ENCODE peak calls at places on chromosomes 5 and 9, in four cellular contexts. One of them, this sample, is unnamed.

GRCh38 chr5:33688041-33688980 is 203.5 kb downstream of the ADAMTS12 start:
- DNase-seq in WTC11: no peak
- DNase-seq in GM13976: no peak
- DNase-seq in brain microvascular endothelial cell: no peak
- DNase-seq in this sample: no peak

GRCh38 chr9:127225747-127226646 is 38.6 kb upstream of the GARNL3 start:
- DNase-seq in GM13976: peak
- DNase-seq in brain microvascular endothelial cell: peak
- DNase-seq in WTC11: no peak
- DNase-seq in this sample: peak

GRCh38 chr9:98488578-98489312 is 220.0 kb downstream of the GABBR2 start:
- DNase-seq in WTC11: no peak
- DNase-seq in GM13976: no peak
- DNase-seq in brain microvascular endothelial cell: peak
- DNase-seq in this sample: no peak

GRCh38 chr9:37466037-37466709 is 923 bp upstream of the ZBTB5 start:
- DNase-seq in brain microvascular endothelial cell: peak
- DNase-seq in WTC11: peak
- DNase-seq in GM13976: peak
- DNase-seq in this sample: no peak

GRCh38 chr9:12604154-12604825 is 88.9 kb upstream of the TYRP1 start:
- DNase-seq in WTC11: no peak
- DNase-seq in brain microvascular endothelial cell: peak
- DNase-seq in GM13976: no peak
- DNase-seq in this sample: no peak

GRCh38 chr9:24587883-24588282 is 42.2 kb upstream of the IZUMO3 start:
- DNase-seq in WTC11: no peak
- DNase-seq in brain microvascular endothelial cell: no peak
- DNase-seq in GM13976: no peak
- DNase-seq in this sample: no peak

GRCh38 chr9:6955251-6955921 is 197.6 kb downstream of the KDM4C start:
- DNase-seq in WTC11: no peak
- DNase-seq in GM13976: peak
- DNase-seq in brain microvascular endothelial cell: peak
- DNase-seq in this sample: peak

GRCh38 chr5:1995491-1995890 is 112.8 kb upstream of the IRX4 start:
- DNase-seq in GM13976: no peak
- DNase-seq in brain microvascular endothelial cell: no peak
- DNase-seq in WTC11: no peak
- DNase-seq in this sample: no peak

GRCh38 chr5:134141346-134142050 is 27.0 kb downstream of the TCF7 start:
- DNase-seq in brain microvascular endothelial cell: no peak
- DNase-seq in GM13976: no peak
- DNase-seq in WTC11: no peak
- DNase-seq in this sample: no peak

GRCh38 chr9:137459147-137459600 is at the start of gene NSMF:
- DNase-seq in GM13976: peak
- DNase-seq in brain microvascular endothelial cell: peak
- DNase-seq in WTC11: peak
- DNase-seq in this sample: peak

GRCh38 chr9:121650220-121651013 is 1.0 kb upstream of the DAB2IP start:
- DNase-seq in WTC11: peak
- DNase-seq in brain microvascular endothelial cell: no peak
- DNase-seq in GM13976: no peak
- DNase-seq in this sample: no peak

GRCh38 chr5:78627175-78627574 is 21.4 kb downstream of the LHFPL2 start:
- DNase-seq in WTC11: no peak
- DNase-seq in brain microvascular endothelial cell: no peak
- DNase-seq in GM13976: no peak
- DNase-seq in this sample: no peak

GRCh38 chr5:78776637-78777036 is 128.1 kb upstream of the LHFPL2 start:
- DNase-seq in GM13976: no peak
- DNase-seq in WTC11: no peak
- DNase-seq in brain microvascular endothelial cell: no peak
- DNase-seq in this sample: no peak

GRCh38 chr5:41638685-41639084 is 128.3 kb upstream of the PLCXD3 start:
- DNase-seq in brain microvascular endothelial cell: no peak
- DNase-seq in WTC11: no peak
- DNase-seq in GM13976: no peak
- DNase-seq in this sample: no peak

GRCh38 chr9:127047971-127048370 is 74.5 kb downstream of the ANGPTL2 start:
- DNase-seq in WTC11: no peak
- DNase-seq in GM13976: no peak
- DNase-seq in brain microvascular endothelial cell: no peak
- DNase-seq in this sample: no peak

GRCh38 chr9:112078432-112078831 is 96.7 kb downstream of the SUSD1 start:
- DNase-seq in GM13976: no peak
- DNase-seq in WTC11: no peak
- DNase-seq in brain microvascular endothelial cell: no peak
- DNase-seq in this sample: peak
- TF ChIP-seq CTCF in GM13976: no peak
- TF ChIP-seq CTCF in WTC11: no peak
- TF ChIP-seq CTCF in brain microvascular endothelial cell: no peak
- TF ChIP-seq CTCF in this sample: no peak

DNA sequence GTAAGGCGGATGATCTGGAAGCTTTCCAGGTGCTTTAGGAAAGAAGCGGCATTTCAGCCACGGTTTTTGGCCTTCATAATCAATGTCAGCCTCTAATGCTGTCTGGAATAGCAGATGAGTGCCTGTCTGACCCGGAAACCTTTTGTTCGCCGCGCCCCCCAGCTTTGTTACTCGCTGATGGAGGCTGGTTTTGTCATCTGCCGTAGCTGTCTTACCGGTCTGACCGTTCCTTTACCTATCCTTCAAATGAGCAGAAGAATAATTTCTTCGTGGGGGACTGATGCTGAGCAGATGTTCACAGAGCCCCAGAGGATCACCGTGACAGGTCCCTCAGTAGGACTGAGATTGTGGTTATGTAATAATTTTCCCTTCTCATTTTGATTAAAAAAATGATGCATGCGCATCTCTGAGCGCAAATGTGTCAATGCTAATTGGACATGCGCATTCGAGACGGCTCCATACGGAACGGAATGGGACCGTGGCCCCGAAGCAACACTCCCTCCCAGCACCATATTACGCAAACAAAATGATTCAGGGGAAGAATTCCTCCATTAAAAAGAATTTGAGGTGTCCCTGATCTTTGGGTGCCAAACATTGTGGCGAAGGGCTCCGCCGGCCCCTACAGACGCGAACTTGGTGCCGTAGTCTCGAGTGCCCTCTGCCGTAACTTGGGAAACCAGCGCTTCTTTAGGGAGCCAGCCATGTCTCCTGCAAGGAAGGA is 27.6 kb downstream of the TLX3 start:
- DNase-seq in WTC11: peak
- DNase-seq in GM13976: no peak
- DNase-seq in brain microvascular endothelial cell: peak
- DNase-seq in this sample: no peak
- TF ChIP-seq CTCF in WTC11: peak
- TF ChIP-seq CTCF in GM13976: peak
- TF ChIP-seq CTCF in brain microvascular endothelial cell: peak
- TF ChIP-seq CTCF in this sample: peak

GRCh38 chr5:181173027-181173419 is 25.6 kb downstream of the OR2V2 start:
- DNase-seq in GM13976: no peak
- DNase-seq in WTC11: no peak
- DNase-seq in brain microvascular endothelial cell: no peak
- DNase-seq in this sample: no peak
- TF ChIP-seq CTCF in GM13976: no peak
- TF ChIP-seq CTCF in WTC11: no peak
- TF ChIP-seq CTCF in brain microvascular endothelial cell: peak
- TF ChIP-seq CTCF in this sample: peak

DNA sequence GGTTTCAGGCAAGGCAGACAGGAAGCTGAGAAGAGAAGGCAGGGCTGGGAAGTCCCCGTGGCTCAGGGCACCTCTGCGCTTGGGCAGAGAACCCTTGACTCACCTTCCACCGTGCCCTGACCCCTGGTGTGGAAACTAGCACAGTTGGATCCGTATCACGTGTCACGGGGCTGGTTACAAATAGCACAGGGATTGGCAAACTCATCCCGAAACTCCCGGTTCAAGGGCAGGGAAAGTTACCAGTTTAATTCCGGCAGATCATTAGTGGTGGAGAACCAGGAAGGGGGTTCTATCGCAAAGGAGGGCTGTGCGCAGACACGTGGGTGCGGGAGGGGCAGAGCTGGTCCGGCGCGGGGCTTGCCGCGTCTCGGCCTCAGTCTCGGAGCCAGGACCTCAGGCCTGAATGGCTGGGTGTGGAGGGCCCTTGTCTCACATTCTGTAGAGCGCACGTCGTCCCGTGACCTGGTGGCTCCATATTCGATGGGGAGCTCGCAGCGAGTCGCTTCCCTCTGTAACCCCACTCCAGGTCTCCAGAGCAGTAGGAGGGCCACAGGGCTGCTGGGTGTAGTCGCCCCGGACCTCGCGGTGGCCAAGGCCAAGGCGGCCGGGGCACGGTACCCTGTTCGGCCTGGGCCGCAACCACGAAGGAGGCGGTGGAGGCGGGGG is 750 bp upstream of the TMEM171 start:
- DNase-seq in GM13976: no peak
- DNase-seq in WTC11: peak
- DNase-seq in brain microvascular endothelial cell: no peak
- DNase-seq in this sample: no peak
- TF ChIP-seq CTCF in GM13976: no peak
- TF ChIP-seq CTCF in WTC11: no peak
- TF ChIP-seq CTCF in brain microvascular endothelial cell: no peak
- TF ChIP-seq CTCF in this sample: no peak

GRCh38 chr9:36080519-36080918 is 43.8 kb downstream of the RECK start:
- DNase-seq in WTC11: no peak
- DNase-seq in GM13976: no peak
- DNase-seq in brain microvascular endothelial cell: no peak
- DNase-seq in this sample: no peak
- TF ChIP-seq CTCF in WTC11: no peak
- TF ChIP-seq CTCF in GM13976: no peak
- TF ChIP-seq CTCF in brain microvascular endothelial cell: no peak
- TF ChIP-seq CTCF in this sample: no peak

DNA sequence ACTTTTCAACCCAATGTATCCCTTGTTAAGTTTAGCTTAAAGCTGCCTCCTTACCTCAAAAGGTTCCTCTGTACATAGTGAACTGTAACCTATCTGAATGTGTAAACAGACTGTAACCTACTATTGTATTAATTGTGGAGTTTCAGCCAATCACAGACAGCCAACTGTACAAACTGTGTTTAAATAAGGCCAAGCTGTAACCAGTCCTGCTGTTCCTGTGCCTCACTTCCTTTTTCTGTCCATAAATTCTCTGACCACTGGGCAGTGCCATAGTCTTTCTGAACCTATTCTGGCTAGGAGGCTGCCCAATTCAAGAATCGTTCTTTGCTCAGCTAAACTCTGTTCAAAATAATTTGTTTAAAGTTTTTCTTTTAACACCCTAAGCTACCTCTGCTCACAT is 74.7 kb upstream of the DAPK1 start:
- DNase-seq in WTC11: no peak
- DNase-seq in GM13976: no peak
- DNase-seq in brain microvascular endothelial cell: no peak
- DNase-seq in this sample: no peak
- TF ChIP-seq CTCF in WTC11: no peak
- TF ChIP-seq CTCF in GM13976: no peak
- TF ChIP-seq CTCF in brain microvascular endothelial cell: no peak
- TF ChIP-seq CTCF in this sample: peak

GRCh38 chr5:9099681-9100080 is 446.2 kb downstream of the SEMA5A start:
- DNase-seq in GM13976: no peak
- DNase-seq in WTC11: no peak
- DNase-seq in brain microvascular endothelial cell: no peak
- DNase-seq in this sample: no peak
- TF ChIP-seq CTCF in GM13976: no peak
- TF ChIP-seq CTCF in WTC11: no peak
- TF ChIP-seq CTCF in brain microvascular endothelial cell: peak
- TF ChIP-seq CTCF in this sample: no peak

DNA sequence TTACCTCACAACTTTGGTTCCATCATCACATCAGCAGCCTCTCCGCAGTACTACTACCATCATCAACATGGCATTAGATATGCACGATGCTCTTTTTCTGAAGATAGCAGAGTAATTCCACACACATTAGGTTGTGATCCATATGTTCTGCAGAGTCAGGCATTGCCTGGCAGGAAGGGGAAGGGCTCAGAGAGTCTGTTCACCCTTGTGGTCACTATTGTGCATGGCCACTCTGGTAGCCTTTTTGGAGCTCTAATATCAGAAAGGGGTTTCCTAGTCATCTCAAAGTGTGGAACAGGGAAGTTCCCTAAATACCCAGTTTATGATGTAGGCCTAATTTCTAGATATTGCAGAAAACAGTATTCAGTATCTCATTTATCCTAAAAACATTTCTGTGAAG is 373.6 kb downstream of the BNC2 start:
- DNase-seq in GM13976: no peak
- DNase-seq in WTC11: no peak
- DNase-seq in brain microvascular endothelial cell: no peak
- DNase-seq in this sample: no peak
- TF ChIP-seq CTCF in GM13976: no peak
- TF ChIP-seq CTCF in WTC11: no peak
- TF ChIP-seq CTCF in brain microvascular endothelial cell: peak
- TF ChIP-seq CTCF in this sample: no peak

DNA sequence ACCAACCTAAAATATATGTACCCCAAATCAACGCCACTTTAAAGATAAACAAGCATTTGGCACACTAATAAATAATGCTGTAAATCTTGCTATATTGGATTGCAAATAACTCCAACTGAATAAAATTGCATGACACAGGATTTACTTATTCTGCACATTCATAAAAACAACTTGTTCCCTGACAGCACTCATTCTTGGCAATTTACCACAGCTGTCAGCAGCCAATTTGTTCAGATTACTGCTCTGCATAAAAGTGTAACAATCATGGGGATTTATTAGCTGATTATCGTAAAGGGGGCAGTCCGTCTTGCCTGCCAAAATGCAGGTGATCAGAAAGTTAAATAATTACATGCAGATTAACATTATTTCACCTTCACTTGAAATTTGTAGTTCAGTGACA is 285.2 kb downstream of the SLF1 start:
- DNase-seq in WTC11: no peak
- DNase-seq in GM13976: no peak
- DNase-seq in brain microvascular endothelial cell: no peak
- DNase-seq in this sample: no peak
- TF ChIP-seq CTCF in WTC11: no peak
- TF ChIP-seq CTCF in GM13976: no peak
- TF ChIP-seq CTCF in brain microvascular endothelial cell: no peak
- TF ChIP-seq CTCF in this sample: no peak

This sample was measured in GM20000.